ENCODE peak calls at places on chromosomes 16 and 17, in six cellular contexts. One of them, this sample, is unnamed.

GRCh38 chr17:44919885-44920564 is 4.7 kb upstream of the GFAP start:
- DNase-seq in esophagus muscularis mucosa: no peak
- DNase-seq in hepatocyte: peak; percentile 89
- DNase-seq in gastrocnemius medialis: peak; percentile 73
- DNase-seq in ovary: peak; percentile 77
- DNase-seq in transverse colon: peak; percentile 79
- DNase-seq in this sample: peak; percentile 90

GRCh38 chr17:10243905-10244844 is 45.8 kb upstream of the GAS7 start:
- DNase-seq in hepatocyte: peak; percentile 24
- DNase-seq in ovary: peak; percentile 19
- DNase-seq in gastrocnemius medialis: no peak
- DNase-seq in transverse colon: no peak
- DNase-seq in esophagus muscularis mucosa: no peak
- DNase-seq in this sample: no peak

GRCh38 chr17:79812969-79813825 is 16.3 kb upstream of the CBX8 start:
- DNase-seq in esophagus muscularis mucosa: no peak
- DNase-seq in hepatocyte: peak; percentile 62
- DNase-seq in gastrocnemius medialis: no peak
- DNase-seq in ovary: no peak
- DNase-seq in transverse colon: peak; percentile 23
- DNase-seq in this sample: no peak

GRCh38 chr17:28145348-28145747 is 102.9 kb downstream of the NLK start:
- DNase-seq in ovary: no peak
- DNase-seq in esophagus muscularis mucosa: no peak
- DNase-seq in gastrocnemius medialis: no peak
- DNase-seq in hepatocyte: no peak
- DNase-seq in transverse colon: no peak
- DNase-seq in this sample: no peak

GRCh38 chr16:21656795-21657768 is 4.7 kb upstream of the IGSF6 start:
- DNase-seq in hepatocyte: peak; percentile 70
- DNase-seq in gastrocnemius medialis: no peak
- DNase-seq in ovary: no peak
- DNase-seq in transverse colon: no peak
- DNase-seq in esophagus muscularis mucosa: no peak
- DNase-seq in this sample: no peak

GRCh38 chr17:57772774-57773173 is 27.7 kb upstream of the CCDC182 start:
- DNase-seq in gastrocnemius medialis: no peak
- DNase-seq in esophagus muscularis mucosa: no peak
- DNase-seq in hepatocyte: no peak
- DNase-seq in ovary: no peak
- DNase-seq in transverse colon: no peak
- DNase-seq in this sample: no peak

GRCh38 chr16:49510676-49511305 is 137.2 kb downstream of the C16orf78 start:
- DNase-seq in transverse colon: no peak
- DNase-seq in esophagus muscularis mucosa: no peak
- DNase-seq in hepatocyte: no peak
- DNase-seq in ovary: no peak
- DNase-seq in gastrocnemius medialis: peak; percentile 86
- DNase-seq in this sample: no peak

GRCh38 chr17:32019228-32019627 is 12.0 kb downstream of the LRRC37B start:
- DNase-seq in ovary: no peak
- DNase-seq in esophagus muscularis mucosa: no peak
- DNase-seq in transverse colon: no peak
- DNase-seq in gastrocnemius medialis: no peak
- DNase-seq in hepatocyte: no peak
- DNase-seq in this sample: no peak

GRCh38 chr17:78412403-78412802 is 34.0 kb downstream of the PGS1 start:
- DNase-seq in transverse colon: no peak
- DNase-seq in esophagus muscularis mucosa: no peak
- DNase-seq in hepatocyte: no peak
- DNase-seq in ovary: no peak
- DNase-seq in gastrocnemius medialis: peak; percentile 67
- DNase-seq in this sample: no peak

GRCh38 chr16:67425046-67425445 is 5.9 kb upstream of the HSD11B2 start:
- DNase-seq in ovary: no peak
- DNase-seq in esophagus muscularis mucosa: no peak
- DNase-seq in hepatocyte: no peak
- DNase-seq in gastrocnemius medialis: no peak
- DNase-seq in transverse colon: no peak
- DNase-seq in this sample: no peak

GRCh38 chr16:68782198-68783174 is 45.4 kb downstream of the CDH1 start:
- DNase-seq in ovary: no peak
- DNase-seq in hepatocyte: no peak
- DNase-seq in gastrocnemius medialis: no peak
- DNase-seq in esophagus muscularis mucosa: no peak
- DNase-seq in transverse colon: no peak
- DNase-seq in this sample: no peak

GRCh38 chr17:65677932-65678331 is 116.5 kb upstream of the AXIN2 start:
- DNase-seq in hepatocyte: no peak
- DNase-seq in ovary: no peak
- DNase-seq in esophagus muscularis mucosa: no peak
- DNase-seq in gastrocnemius medialis: no peak
- DNase-seq in transverse colon: no peak
- DNase-seq in this sample: no peak

GRCh38 chr16:50534091-50534490 is 14.1 kb upstream of the NKD1 start:
- DNase-seq in transverse colon: no peak
- DNase-seq in gastrocnemius medialis: no peak
- DNase-seq in ovary: no peak
- DNase-seq in hepatocyte: no peak
- DNase-seq in esophagus muscularis mucosa: peak; percentile 87
- DNase-seq in this sample: peak; percentile 7

GRCh38 chr16:51508813-51509212 is 357.7 kb upstream of the SALL1 start:
- DNase-seq in ovary: no peak
- DNase-seq in transverse colon: no peak
- DNase-seq in esophagus muscularis mucosa: no peak
- DNase-seq in hepatocyte: no peak
- DNase-seq in gastrocnemius medialis: no peak
- DNase-seq in this sample: no peak

GRCh38 chr17:68424188-68424587 is 33.1 kb downstream of the WIPI1 start:
- DNase-seq in gastrocnemius medialis: no peak
- DNase-seq in ovary: no peak
- DNase-seq in hepatocyte: no peak
- DNase-seq in esophagus muscularis mucosa: peak; percentile 68
- DNase-seq in transverse colon: no peak
- DNase-seq in this sample: no peak

GRCh38 chr17:7932949-7933348 is 943 bp downstream of the CNTROB start:
- DNase-seq in transverse colon: peak; percentile 57
- DNase-seq in gastrocnemius medialis: peak; percentile 31
- DNase-seq in ovary: no peak
- DNase-seq in esophagus muscularis mucosa: no peak
- DNase-seq in hepatocyte: peak; percentile 81
- DNase-seq in this sample: peak; percentile 67

GRCh38 chr16:54627616-54628015 is 303.0 kb upstream of the IRX5 start:
- DNase-seq in esophagus muscularis mucosa: peak; percentile 66
- DNase-seq in hepatocyte: no peak
- DNase-seq in ovary: no peak
- DNase-seq in gastrocnemius medialis: no peak
- DNase-seq in transverse colon: no peak
- DNase-seq in this sample: no peak

GRCh38 chr17:39800540-39800939 is 62.8 kb downstream of the GRB7 start:
- DNase-seq in ovary: no peak
- DNase-seq in transverse colon: peak; percentile 17
- DNase-seq in gastrocnemius medialis: no peak
- DNase-seq in esophagus muscularis mucosa: no peak
- DNase-seq in hepatocyte: no peak
- DNase-seq in this sample: no peak

GRCh38 chr16:5041604-5042133 is 7.9 kb upstream of the NAGPA start:
- DNase-seq in transverse colon: no peak
- DNase-seq in hepatocyte: peak; percentile 42
- DNase-seq in esophagus muscularis mucosa: no peak
- DNase-seq in ovary: no peak
- DNase-seq in gastrocnemius medialis: no peak
- DNase-seq in this sample: no peak

GRCh38 chr17:41340496-41340895 is 10.1 kb downstream of the KRT33A start:
- DNase-seq in hepatocyte: no peak
- DNase-seq in gastrocnemius medialis: no peak
- DNase-seq in esophagus muscularis mucosa: peak; percentile 86
- DNase-seq in ovary: no peak
- DNase-seq in transverse colon: no peak
- DNase-seq in this sample: no peak
- H3K4me1 ChIP-seq in hepatocyte: peaks cover 4% of the 10 kb centered on the region
- H3K4me1 ChIP-seq in gastrocnemius medialis: no peaks in the 10 kb centered on the region
- H3K4me1 ChIP-seq in esophagus muscularis mucosa: no peaks in the 10 kb centered on the region
- H3K4me1 ChIP-seq in ovary: no peaks in the 10 kb centered on the region
- H3K4me1 ChIP-seq in transverse colon: no peaks in the 10 kb centered on the region
- H3K4me1 ChIP-seq in this sample: no peaks in the 10 kb centered on the region

GRCh38 chr17:42665581-42666001 is 6.5 kb downstream of the TUBG2 start:
- DNase-seq in hepatocyte: no peak
- DNase-seq in esophagus muscularis mucosa: no peak
- DNase-seq in transverse colon: no peak
- DNase-seq in gastrocnemius medialis: no peak
- DNase-seq in ovary: no peak
- DNase-seq in this sample: no peak

GRCh38 chr17:42670925-42671657 is 5.7 kb downstream of the PLEKHH3 start:
- DNase-seq in transverse colon: no peak
- DNase-seq in gastrocnemius medialis: no peak
- DNase-seq in esophagus muscularis mucosa: no peak
- DNase-seq in hepatocyte: no peak
- DNase-seq in ovary: no peak
- DNase-seq in this sample: no peak

GRCh38 chr17:42669705-42670198 is 7.0 kb downstream of the PLEKHH3 start:
- DNase-seq in transverse colon: no peak
- DNase-seq in ovary: no peak
- DNase-seq in gastrocnemius medialis: no peak
- DNase-seq in esophagus muscularis mucosa: no peak
- DNase-seq in hepatocyte: no peak
- DNase-seq in this sample: no peak

GRCh38 chr17:42670199-42670924 is 6.4 kb downstream of the PLEKHH3 start:
- DNase-seq in transverse colon: no peak
- DNase-seq in esophagus muscularis mucosa: no peak
- DNase-seq in ovary: no peak
- DNase-seq in gastrocnemius medialis: no peak
- DNase-seq in hepatocyte: no peak
- DNase-seq in this sample: no peak

DNA sequence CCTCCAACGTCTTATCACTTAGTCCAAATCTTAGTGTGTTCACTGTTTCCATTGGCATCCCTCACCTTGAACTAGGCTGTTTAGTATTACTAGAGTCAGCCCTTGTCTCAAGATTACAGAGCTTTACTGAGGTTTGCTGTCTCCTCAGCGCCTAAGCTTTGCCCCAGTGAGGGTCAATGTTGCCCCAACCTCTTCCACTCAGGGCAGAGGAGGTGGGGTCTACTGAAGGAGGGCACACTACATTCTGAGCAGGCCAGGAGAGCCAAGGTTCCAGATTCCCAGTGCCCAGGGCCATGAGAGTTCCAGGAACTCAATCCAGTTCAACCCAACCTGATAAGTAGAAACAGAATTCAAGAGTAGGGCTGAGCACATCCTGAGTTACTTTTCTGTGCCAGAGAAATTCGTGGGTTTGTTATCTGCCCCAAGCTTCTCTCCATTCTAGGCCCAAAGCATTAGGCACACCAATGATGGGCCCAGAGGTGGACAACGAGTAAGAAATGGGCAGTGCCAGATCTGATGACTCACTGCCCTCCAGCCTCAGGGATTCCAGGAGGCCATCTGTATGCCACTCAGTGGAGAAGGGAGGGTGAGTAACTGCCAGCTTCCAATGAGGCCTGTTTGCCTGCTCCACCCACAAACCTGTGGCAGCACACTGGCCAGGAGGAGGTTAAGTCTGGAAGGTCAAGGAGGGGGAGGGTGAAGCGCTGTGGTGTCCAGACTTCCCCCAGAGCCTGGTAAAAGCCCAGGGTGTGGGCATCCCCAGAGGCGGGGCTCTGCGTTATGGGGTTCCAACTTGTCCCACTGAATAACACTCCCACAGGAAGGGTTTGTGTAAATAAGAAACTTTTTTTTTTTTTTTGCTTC is 8.2 kb downstream of the TUBG2 start:
- DNase-seq in gastrocnemius medialis: peak; percentile 90
- DNase-seq in ovary: no peak
- DNase-seq in esophagus muscularis mucosa: no peak
- DNase-seq in hepatocyte: peak; percentile 64
- DNase-seq in transverse colon: peak; percentile 59
- DNase-seq in this sample: no peak
- H3K27ac ChIP-seq in gastrocnemius medialis: peak overlapping the region; percentile 82
- H3K27ac ChIP-seq in ovary: peak overlapping the region; percentile 57
- H3K27ac ChIP-seq in esophagus muscularis mucosa: peak overlapping the region; percentile 74
- H3K27ac ChIP-seq in hepatocyte: peak overlapping the region; percentile 80
- H3K27ac ChIP-seq in transverse colon: peak overlapping the region; percentile 74
- H3K27ac ChIP-seq in this sample: peak overlapping the region; percentile 70

GRCh38 chr17:49924589-49924988 is 44.4 kb upstream of the DLX4 start:
- DNase-seq in hepatocyte: no peak
- DNase-seq in transverse colon: no peak
- DNase-seq in esophagus muscularis mucosa: no peak
- DNase-seq in ovary: no peak
- DNase-seq in gastrocnemius medialis: no peak
- DNase-seq in this sample: no peak
- H3K4me1 ChIP-seq in hepatocyte: no peaks in the 10 kb centered on the region
- H3K4me1 ChIP-seq in transverse colon: no peaks in the 10 kb centered on the region
- H3K4me1 ChIP-seq in esophagus muscularis mucosa: peaks cover 3% of the 10 kb centered on the region
- H3K4me1 ChIP-seq in ovary: peaks cover 2% of the 10 kb centered on the region
- H3K4me1 ChIP-seq in gastrocnemius medialis: no peaks in the 10 kb centered on the region
- H3K4me1 ChIP-seq in this sample: peaks cover 14% of the 10 kb centered on the region

DNA sequence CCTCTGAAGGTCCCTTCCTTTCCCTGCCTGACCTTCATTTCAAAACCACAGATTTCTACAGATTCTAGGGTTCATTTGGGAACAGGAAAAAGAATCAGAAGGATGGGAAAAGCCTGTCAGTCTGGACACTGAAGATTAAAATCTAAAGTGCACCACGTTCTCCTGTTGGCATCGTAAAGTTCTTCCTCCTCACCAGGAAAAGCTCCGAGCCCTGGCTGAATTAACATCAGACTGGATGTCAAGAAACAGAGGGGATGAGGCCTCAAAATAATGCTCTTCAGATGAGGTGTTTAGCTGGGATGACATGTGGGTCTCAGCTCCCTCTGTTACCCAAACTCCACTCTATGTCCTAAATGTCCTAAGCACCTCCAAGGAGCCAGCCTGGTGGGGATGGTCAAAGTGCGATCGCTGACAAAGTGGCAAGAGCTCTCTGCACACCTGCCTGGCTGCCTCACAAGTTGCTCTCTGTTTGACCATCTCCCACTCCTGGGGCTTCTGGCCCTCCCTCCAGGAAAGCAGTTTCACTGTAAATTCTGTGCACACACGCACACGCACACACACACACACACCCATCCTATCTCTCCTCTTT is 1.9 kb downstream of the PITPNA start:
- DNase-seq in hepatocyte: no peak
- DNase-seq in gastrocnemius medialis: no peak
- DNase-seq in ovary: no peak
- DNase-seq in transverse colon: no peak
- DNase-seq in esophagus muscularis mucosa: no peak
- DNase-seq in this sample: no peak
- H3K27ac ChIP-seq in hepatocyte: peak overlapping the region; percentile 97
- H3K27ac ChIP-seq in gastrocnemius medialis: no peak overlapping the region
- H3K27ac ChIP-seq in ovary: no peak overlapping the region
- H3K27ac ChIP-seq in transverse colon: peak overlapping the region; percentile 32
- H3K27ac ChIP-seq in esophagus muscularis mucosa: no peak overlapping the region
- H3K27ac ChIP-seq in this sample: no peak overlapping the region

GRCh38 chr17:74751210-74751529 is 2.7 kb downstream of the NHERF1 start:
- DNase-seq in ovary: no peak
- DNase-seq in hepatocyte: no peak
- DNase-seq in gastrocnemius medialis: no peak
- DNase-seq in transverse colon: no peak
- DNase-seq in esophagus muscularis mucosa: no peak
- DNase-seq in this sample: no peak
- H3K4me1 ChIP-seq in ovary: peaks cover 10% of the 10 kb centered on the region
- H3K4me1 ChIP-seq in hepatocyte: peaks cover 48% of the 10 kb centered on the region
- H3K4me1 ChIP-seq in gastrocnemius medialis: peaks cover 6% of the 10 kb centered on the region
- H3K4me1 ChIP-seq in transverse colon: peaks cover 13% of the 10 kb centered on the region
- H3K4me1 ChIP-seq in esophagus muscularis mucosa: peaks cover 24% of the 10 kb centered on the region
- H3K4me1 ChIP-seq in this sample: peaks cover 46% of the 10 kb centered on the region